ENCODE peak calls at places on chromosomes 16 and 17, in six cellular contexts. V is uterus, L is testis, A is kidney epithelial cell, U is left ventricle myocardium inferior, Z is gastrocnemius medialis. X is an unnamed sample.
A peak's percentile ranks its signal among the peaks of the same experiment; 100 is the strongest.

GRCh38 chr16:85120006-85120340 is 7.7 kb upstream of the CIBAR2 start:
- DNase-seq in L (no peak), V (no peak), U (no peak), Z (no peak), A (no peak), X (no peak)

GRCh38 chr16:79269211-79269863 is 331.2 kb downstream of the MAF start:
- DNase-seq in A (no peak), U (no peak), L (no peak), V (no peak), Z (no peak), X (no peak)

GRCh38 chr17:30323262-30323894 is 10.5 kb downstream of the TMIGD1 start:
- DNase-seq in L (no peak), A (no peak), V (no peak), Z (no peak), U (no peak), X (no peak)

GRCh38 chr16:31435341-31436220 is 7.0 kb downstream of the ZNF843 start:
- DNase-seq in L (no peak), A (no peak), V (no peak), U (no peak), Z (peak; percentile 12), X (no peak)

GRCh38 chr16:4425378-4426020 is at the start of gene DNAJA3:
- DNase-seq in L (peak; percentile 95), U (peak; percentile 92), Z (peak; percentile 89), A (peak; percentile 82), V (peak; percentile 90), X (peak; percentile 83)

GRCh38 chr17:876272-876671 is 94.1 kb downstream of the MRM3 start:
- DNase-seq in V (no peak), Z (no peak), U (no peak), L (no peak), A (no peak), X (no peak)

GRCh38 chr17:76243826-76244679 is 3.8 kb upstream of the RNF157 start:
- DNase-seq in Z (no peak), L (no peak), U (no peak), A (no peak), V (no peak), X (no peak)

GRCh38 chr17:48456584-48456983 is 26.6 kb upstream of the SKAP1 start:
- DNase-seq in A (peak; percentile 56), Z (no peak), L (no peak), U (no peak), V (no peak), X (no peak)

GRCh38 chr16:69419956-69420355 is 4.5 kb upstream of the CYB5B start:
- DNase-seq in Z (no peak), U (no peak), V (no peak), A (no peak), L (no peak), X (no peak)

GRCh38 chr17:31835984-31836383 is 23.1 kb downstream of the COPRS start:
- DNase-seq in L (no peak), V (no peak), Z (no peak), U (no peak), A (no peak), X (no peak)

GRCh38 chr17:62860962-62861873 is 53.1 kb upstream of the MARCHF10 start:
- DNase-seq in L (no peak), Z (no peak), U (no peak), A (no peak), V (no peak), X (no peak)

GRCh38 chr16:1188781-1189189 is 35.9 kb downstream of the CACNA1H start:
- DNase-seq in V (peak; percentile 50), U (peak; percentile 46), Z (no peak), A (no peak), L (peak; percentile 61), X (no peak)

GRCh38 chr17:82642022-82642421 is 6.2 kb downstream of the WDR45B start:
- DNase-seq in Z (no peak), L (no peak), A (no peak), U (no peak), V (no peak), X (no peak)

GRCh38 chr17:63405741-63406261 is 40.3 kb downstream of the CYB561 start:
- DNase-seq in A (peak; percentile 55), L (no peak), Z (no peak), U (no peak), V (no peak), X (peak; percentile 66)

GRCh38 chr17:78729636-78730035 is 52.4 kb downstream of the CYTH1 start:
- DNase-seq in A (no peak), Z (no peak), V (no peak), L (no peak), U (no peak), X (no peak)

DNA sequence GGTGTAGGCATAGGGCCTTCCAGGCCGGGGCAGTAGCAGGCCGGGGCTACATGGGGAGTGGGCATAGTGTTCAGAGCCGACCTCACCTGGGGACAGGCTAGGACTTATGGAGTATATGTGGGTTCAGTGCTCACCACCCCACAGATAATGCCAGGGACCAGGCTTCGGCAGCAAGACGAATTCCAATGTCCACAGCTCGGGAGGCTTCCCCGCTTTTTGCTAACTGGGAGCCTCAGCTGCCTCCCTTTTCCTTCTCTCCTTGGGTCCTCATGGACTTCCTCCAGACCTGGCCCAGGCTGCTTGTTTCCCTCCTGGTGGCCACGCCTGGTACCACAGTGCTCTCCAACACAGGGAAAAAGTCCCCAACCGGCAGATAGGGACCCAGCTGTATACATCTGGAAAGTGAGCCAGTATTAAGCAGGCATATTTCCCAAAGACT is 20.1 kb upstream of the SLC46A1 start:
- DNase-seq in L (no peak), U (no peak), A (no peak), Z (no peak), V (no peak), X (no peak)
- TF ChIP-seq CTCF in L (no peak), U (peak; percentile 36), A (peak; percentile 46), Z (no peak), V (no peak), X (peak; percentile 53)

GRCh38 chr17:45935197-45935709 is 40.9 kb downstream of the MAPT start:
- DNase-seq in A (no peak), L (no peak), V (no peak), U (no peak), Z (no peak), X (no peak)
- H3K4me3 ChIP-seq in A (no peak overlapping the region), L (no peak overlapping the region), V (no peak overlapping the region), U (no peak overlapping the region), Z (no peak overlapping the region), X (no peak overlapping the region)

GRCh38 chr17:49496866-49497146 is 1.7 kb downstream of the NGFR start:
- DNase-seq in U (no peak), A (no peak), Z (no peak), L (no peak), V (no peak), X (no peak)

GRCh38 chr17:49496183-49496865 is 1.2 kb downstream of the NGFR start:
- DNase-seq in U (peak; percentile 79), Z (peak; percentile 48), A (no peak), L (peak; percentile 89), V (peak; percentile 79), X (no peak)

GRCh38 chr17:49495842-49496182 is 719 bp downstream of the NGFR start:
- DNase-seq in A (no peak), V (no peak), Z (no peak), U (no peak), L (no peak), X (no peak)

GRCh38 chr17:49494399-49494798 is 694 bp upstream of the NGFR start:
- DNase-seq in L (no peak), V (no peak), A (no peak), Z (no peak), U (no peak), X (no peak)

GRCh38 chr17:49494937-49495841 is at the start of gene NGFR:
- DNase-seq in A (no peak), U (peak; percentile 54), L (peak; percentile 41), V (peak; percentile 74), Z (no peak), X (no peak)
- TF ChIP-seq CTCF in A (no peak), U (no peak), L (no peak), V (no peak), Z (no peak), X (no peak)

GRCh38 chr16:9047689-9048301 is 43.6 kb upstream of the HAPSTR1 start:
- DNase-seq in A (peak; percentile 96), L (peak; percentile 93), U (peak; percentile 85), Z (peak; percentile 96), V (peak; percentile 80), X (peak; percentile 97)
- H3K4me3 ChIP-seq in A (no peak overlapping the region), L (no peak overlapping the region), U (no peak overlapping the region), Z (no peak overlapping the region), V (no peak overlapping the region), X (no peak overlapping the region)

GRCh38 chr17:55238931-55239297 is 25.8 kb upstream of the HLF start:
- DNase-seq in A (no peak), V (no peak), L (peak; percentile 25), Z (no peak), U (no peak), X (no peak)
- TF ChIP-seq CTCF in A (peak; percentile 22), V (no peak), L (no peak), Z (no peak), U (peak; percentile 16), X (no peak)

DNA sequence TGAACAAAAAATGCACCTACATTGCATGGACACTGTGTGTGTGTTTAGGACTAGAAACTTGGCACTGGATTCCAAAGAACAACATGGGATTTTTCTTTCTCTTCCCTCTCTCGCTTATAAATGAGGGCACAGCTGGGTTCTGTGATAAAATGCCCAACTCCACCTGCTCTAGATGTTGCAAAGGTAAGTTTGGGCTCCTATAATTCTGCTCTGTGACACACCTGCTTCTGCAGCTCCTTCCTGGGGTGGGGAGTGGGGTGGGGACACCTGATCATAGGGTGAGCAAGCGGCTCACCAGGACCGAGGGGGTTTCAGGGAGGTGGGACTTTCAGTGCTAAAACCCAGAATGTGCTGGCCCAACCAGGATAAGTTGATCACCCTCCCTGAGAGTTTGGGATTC is 104.3 kb downstream of the AXIN2 start:
- DNase-seq in L (no peak), V (no peak), A (no peak), U (no peak), Z (no peak), X (no peak)
- H3K4me3 ChIP-seq in L (no peak overlapping the region), V (no peak overlapping the region), A (no peak overlapping the region), U (no peak overlapping the region), Z (no peak overlapping the region), X (no peak overlapping the region)